ENCODE peak calls at places on chromosomes 13 and 19, in four cellular contexts. K is omental fat pad, W is PC-3, Q is astrocyte of the cerebellum. Z is an unnamed sample.

GRCh38 chr13:97600438-97601080 is 166.6 kb downstream of the RAP2A start:
- DNase-seq in W (peak; percentile 77), Q (peak; percentile 33), K (no peak), Z (peak; percentile 58)

GRCh38 chr19:33948651-33949335 is 152.1 kb downstream of the KCTD15 start:
- DNase-seq in Q (no peak), K (no peak), W (no peak), Z (no peak)

GRCh38 chr19:46786236-46787039 is 2.0 kb downstream of the SLC1A5 start:
- DNase-seq in K (peak; percentile 69), Q (no peak), W (peak; percentile 66), Z (peak; percentile 77)

GRCh38 chr13:71039440-71039839 is 827.6 kb downstream of the DACH1 start:
- DNase-seq in W (no peak), Q (no peak), K (no peak), Z (no peak)

GRCh38 chr19:5891938-5892771 is 11.4 kb downstream of the NDUFA11 start:
- DNase-seq in K (no peak), W (peak; percentile 60), Q (no peak), Z (peak; percentile 39)

GRCh38 chr13:23608704-23609413 is 38.6 kb downstream of the TNFRSF19 start:
- DNase-seq in K (no peak), W (no peak), Q (no peak), Z (no peak)

GRCh38 chr19:4058696-4059492 is 7.8 kb downstream of the ZBTB7A start:
- DNase-seq in Q (no peak), W (no peak), K (no peak), Z (no peak)

GRCh38 chr19:48896191-48896720 is 2.3 kb downstream of the TULP2 start:
- DNase-seq in Q (no peak), K (no peak), W (no peak), Z (peak; percentile 39)

GRCh38 chr19:41403181-41403970 is 5.8 kb downstream of the BCKDHA start:
- DNase-seq in K (no peak), W (no peak), Q (no peak), Z (no peak)

GRCh38 chr19:5826531-5827341 is 12.8 kb downstream of the FUT6 start:
- DNase-seq in Q (no peak), K (no peak), W (peak; percentile 81), Z (no peak)

GRCh38 chr13:112062047-112062618 is 4.8 kb upstream of the SOX1 start:
- DNase-seq in K (no peak), Q (no peak), W (no peak), Z (no peak)

GRCh38 chr13:112063309-112063626 is 3.7 kb upstream of the SOX1 start:
- DNase-seq in K (no peak), Q (no peak), W (no peak), Z (no peak)

GRCh38 chr13:112063807-112064206 is 3.1 kb upstream of the SOX1 start:
- DNase-seq in W (no peak), K (no peak), Q (no peak), Z (no peak)

GRCh38 chr13:112061367-112062046 is 5.4 kb upstream of the SOX1 start:
- DNase-seq in K (no peak), Q (no peak), W (no peak), Z (no peak)

DNA sequence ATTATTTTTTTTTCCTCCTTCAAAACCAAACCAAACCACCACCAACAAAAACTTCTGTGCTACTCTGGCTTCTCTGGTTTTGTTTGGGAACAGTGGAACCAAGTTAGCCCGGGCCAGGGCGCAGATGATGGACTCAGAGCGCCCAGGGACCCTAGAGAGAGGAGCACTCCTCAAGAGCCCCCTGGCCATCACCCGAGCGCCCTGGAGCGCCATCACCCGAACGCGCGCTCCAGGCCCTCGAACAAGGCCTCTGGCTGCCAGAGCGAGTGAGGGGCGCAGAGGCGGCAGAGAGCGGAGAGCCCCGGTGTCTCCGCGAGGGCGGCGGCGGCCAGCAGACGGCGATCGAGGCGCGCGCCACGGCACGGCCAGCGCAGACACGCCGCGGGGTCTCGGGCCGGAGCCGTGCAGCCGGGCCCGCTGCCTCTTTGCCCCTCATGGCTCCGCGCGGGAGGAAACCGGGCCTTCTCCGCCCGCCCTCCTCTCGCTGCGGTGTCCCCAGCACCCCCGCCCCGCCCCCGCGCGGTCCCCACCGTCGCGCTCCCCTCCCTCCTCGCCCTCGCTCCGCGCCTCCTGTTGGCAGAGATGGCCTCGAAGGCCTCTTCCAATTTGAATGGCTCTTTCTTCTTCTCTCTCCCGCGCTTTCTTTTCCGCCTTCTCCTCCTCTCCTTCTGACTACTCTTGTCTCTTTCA is 4.2 kb upstream of the SOX1 start:
- DNase-seq in K (no peak), W (no peak), Q (no peak), Z (no peak)
- TF ChIP-seq CTCF in K (no peak), W (no peak), Q (peak; percentile 18), Z (no peak)

DNA sequence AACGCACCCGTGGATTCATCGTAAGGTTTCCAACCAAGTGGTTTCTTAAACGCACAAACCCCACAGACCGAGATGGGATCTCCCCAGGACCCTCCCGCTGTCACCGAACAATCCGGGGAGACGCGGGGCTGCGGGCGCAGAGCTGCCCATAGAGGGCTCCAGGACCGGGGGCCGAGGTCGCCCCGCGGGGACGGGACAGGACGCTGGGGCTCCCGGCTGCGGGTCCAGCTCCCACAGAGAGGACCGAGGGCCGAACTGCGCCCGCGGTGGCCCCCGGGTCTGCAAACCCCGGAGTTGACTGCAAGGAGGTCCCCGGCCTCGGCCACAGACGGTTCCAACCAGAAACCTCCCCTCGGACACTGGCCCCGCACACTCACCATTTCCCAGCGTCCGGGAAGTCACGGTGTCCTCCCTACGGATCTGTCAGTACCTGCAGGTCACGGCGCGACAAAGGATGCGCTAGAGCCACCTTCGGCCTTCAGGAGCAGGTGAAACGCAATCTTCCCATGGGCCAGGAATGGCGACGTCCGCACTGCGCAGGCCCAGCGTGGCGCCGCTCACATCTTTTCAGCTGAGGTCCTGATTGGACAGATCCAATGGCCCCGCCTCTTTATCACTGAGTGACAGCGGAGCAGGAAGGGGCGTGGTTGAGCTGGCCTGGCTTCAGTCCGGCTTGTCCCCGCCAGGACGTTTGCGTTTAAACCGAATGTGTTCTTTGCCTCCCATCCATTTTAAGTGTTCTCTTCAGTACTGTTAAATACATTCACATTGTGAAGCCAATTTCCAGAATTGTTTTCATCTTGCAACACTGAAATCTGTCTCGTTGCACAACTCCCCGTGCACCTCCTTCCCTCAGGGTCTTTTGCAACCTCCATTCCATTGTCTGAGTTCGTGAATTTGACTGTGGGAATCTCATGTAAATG is at the start of gene ZNF14:
- DNase-seq in Q (peak; percentile 78), K (peak; percentile 89), W (peak; percentile 97), Z (peak; percentile 93)
- TF ChIP-seq CTCF in Q (peak; percentile 25), K (no peak), W (peak; percentile 26), Z (no peak)

GRCh38 chr19:43595999-43596841 is at the start of the genes IRGQ and ZNF576:
- DNase-seq in W (peak; percentile 99), K (peak; percentile 100), Q (peak; percentile 98), Z (peak; percentile 99)
- TF ChIP-seq CTCF in W (no peak), K (no peak), Q (no peak), Z (no peak)

DNA sequence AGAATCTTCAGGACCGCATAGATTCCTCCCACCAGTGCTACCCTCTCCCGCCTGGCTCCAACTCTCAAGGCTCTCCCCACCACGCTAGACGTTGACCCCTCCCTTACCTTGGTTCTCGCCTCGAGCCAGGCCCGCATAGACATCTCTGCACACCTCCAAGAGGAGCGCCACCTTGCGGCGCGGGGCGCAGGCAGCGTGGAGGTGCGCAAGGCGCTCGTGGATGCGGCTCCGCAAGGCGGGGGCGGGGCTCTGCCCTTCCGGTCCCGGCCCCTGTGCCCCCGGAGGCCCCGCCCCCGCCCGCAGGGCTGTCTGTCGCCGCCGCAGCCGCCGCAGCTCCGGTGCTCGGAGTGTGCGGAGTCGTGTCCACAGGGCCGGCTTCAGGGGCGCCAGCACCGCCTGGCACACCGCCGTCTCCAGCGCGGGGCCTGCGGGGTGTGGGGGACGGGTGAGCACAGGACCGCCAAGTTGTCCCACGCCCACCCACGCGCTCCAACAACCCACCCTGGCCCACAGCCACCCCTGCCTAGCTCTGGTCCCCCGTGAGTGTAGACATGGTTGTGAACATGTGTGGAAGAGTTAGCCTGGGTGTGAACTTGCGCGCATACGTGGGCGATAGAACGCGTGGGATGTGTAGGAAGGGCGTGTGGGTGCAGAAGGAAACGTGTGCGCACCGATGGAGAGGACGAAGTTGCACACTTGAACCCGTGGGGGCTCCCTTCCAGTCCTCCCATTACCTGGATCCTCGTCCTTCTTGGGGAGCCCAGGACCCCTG is 8.1 kb downstream of the RINL start:
- DNase-seq in K (peak; percentile 73), W (no peak), Q (no peak), Z (peak; percentile 44)
- TF ChIP-seq CTCF in K (peak; percentile 47), W (peak; percentile 37), Q (peak; percentile 77), Z (peak; percentile 72)

GRCh38 chr13:43304945-43305344 is 281.6 kb downstream of the DNAJC15 start:
- DNase-seq in Q (no peak), W (no peak), K (no peak), Z (no peak)
- TF ChIP-seq CTCF in Q (no peak), W (peak; percentile 29), K (no peak), Z (no peak)

GRCh38 chr13:92074658-92075057 is 676.2 kb downstream of the GPC5 start:
- DNase-seq in Q (no peak), W (peak; percentile 7), K (no peak), Z (peak; percentile 43)
- TF ChIP-seq CTCF in Q (peak; percentile 41), W (peak; percentile 51), K (no peak), Z (no peak)

DNA sequence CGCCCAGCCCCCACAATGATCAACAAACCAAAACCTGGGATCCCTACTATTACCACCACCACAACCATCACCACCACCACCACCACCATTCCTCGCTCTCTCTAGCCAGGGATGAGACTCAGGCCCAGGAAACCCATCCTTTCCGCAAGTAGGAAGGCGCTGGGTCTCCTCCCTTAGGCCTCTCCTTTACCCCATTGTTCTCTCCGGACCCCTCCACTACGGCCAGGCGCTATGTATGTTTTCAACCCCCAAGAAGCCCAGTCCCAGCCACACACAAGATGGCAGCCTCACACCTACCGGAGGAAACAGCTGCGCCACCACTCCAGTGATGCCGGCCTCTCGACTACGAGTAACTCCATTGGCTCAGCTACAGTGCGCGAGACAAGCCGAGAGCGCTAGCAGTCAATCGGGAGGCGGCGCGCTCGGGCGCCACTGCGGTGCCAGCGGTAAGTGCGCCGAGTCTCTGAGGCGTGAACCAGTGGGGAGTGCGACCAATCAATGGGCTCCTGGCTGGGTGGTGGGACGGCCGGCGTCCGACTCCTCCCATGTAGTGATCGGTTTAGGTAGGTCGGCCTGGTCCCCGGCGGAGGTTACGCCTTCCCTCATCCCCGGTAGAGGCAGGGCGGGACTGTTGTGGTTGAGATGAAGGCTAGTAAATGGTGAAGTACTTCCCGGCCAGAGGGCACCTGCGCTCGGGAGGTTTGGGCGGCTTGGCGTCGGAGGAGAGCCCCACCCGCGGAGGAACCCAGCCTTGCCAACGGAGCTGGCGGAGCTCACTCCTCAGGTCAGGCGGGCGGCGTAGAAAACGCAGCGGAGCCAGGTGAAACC is at the start of the genes CAB39L and SETDB2:
- DNase-seq in K (peak; percentile 85), W (peak; percentile 96), Q (peak; percentile 98), Z (peak; percentile 99)
- TF ChIP-seq CTCF in K (no peak), W (no peak), Q (peak; percentile 37), Z (peak; percentile 46)

DNA sequence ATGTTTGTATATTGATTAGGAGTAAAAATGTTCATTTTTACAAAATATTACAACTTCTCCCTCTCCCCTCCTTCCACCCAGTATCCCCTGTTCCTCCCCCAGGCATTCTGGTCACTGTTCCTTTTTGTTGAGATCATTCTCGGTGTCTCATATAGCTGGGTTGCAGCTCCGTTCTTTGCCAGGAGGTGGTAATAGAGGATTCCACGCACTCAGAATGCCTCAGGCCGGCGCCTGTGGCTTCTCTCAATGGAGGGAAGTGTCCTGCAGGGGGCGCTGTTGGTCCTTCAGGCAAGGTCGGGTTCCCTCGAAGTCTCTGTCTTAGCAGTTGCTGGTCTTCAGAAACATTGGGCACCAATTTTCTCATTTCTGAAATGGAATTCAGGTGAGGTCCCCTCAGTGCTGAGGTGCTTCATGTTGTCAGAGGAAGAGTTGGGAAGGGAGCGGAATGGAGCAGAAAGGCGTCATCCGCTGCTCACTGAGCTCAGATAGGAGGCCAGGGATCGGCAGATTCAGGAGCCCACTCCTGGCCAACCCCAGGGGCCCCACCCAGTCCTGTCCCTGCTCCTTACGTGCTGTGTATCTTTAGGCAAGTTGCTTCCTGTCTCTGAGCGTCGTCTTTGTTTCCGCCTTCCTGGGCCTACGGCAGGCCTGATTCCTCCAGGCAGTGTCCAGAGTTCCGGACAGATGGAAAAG is 10.3 kb upstream of the GARIN5A start:
- DNase-seq in W (peak; percentile 83), K (no peak), Q (no peak), Z (peak; percentile 44)
- TF ChIP-seq CTCF in W (peak; percentile 98), K (no peak), Q (peak; percentile 50), Z (peak; percentile 58)

GRCh38 chr13:51905787-51906186 is 44.0 kb downstream of the CCDC70 start:
- DNase-seq in K (no peak), W (no peak), Q (no peak), Z (no peak)
- TF ChIP-seq CTCF in K (no peak), W (no peak), Q (no peak), Z (no peak)

Z was measured in fibroblast of lung.